ENCODE peak calls at places on chromosomes 6 and 20, in five cellular contexts. One of them, this sample, is unnamed. For H3K4me1, the result is how much of the 10 kb centered on the place peaks cover.

GRCh38 chr6:99011151-99011550 is 63.4 kb upstream of the FBXL4 start:
- DNase-seq in tibial nerve: no peak
- DNase-seq in mucosa of descending colon: no peak
- DNase-seq in SJCRH30: no peak
- DNase-seq in lower lobe of right lung: no peak
- DNase-seq in this sample: no peak

GRCh38 chr20:37295001-37295400 is 5.5 kb downstream of the MANBAL start:
- DNase-seq in lower lobe of right lung: no peak
- DNase-seq in SJCRH30: no peak
- DNase-seq in mucosa of descending colon: no peak
- DNase-seq in tibial nerve: no peak
- DNase-seq in this sample: no peak

GRCh38 chr6:15960740-15961629 is 167.9 kb upstream of the MYLIP start:
- DNase-seq in lower lobe of right lung: no peak
- DNase-seq in tibial nerve: no peak
- DNase-seq in SJCRH30: no peak
- DNase-seq in mucosa of descending colon: no peak
- DNase-seq in this sample: peak

GRCh38 chr6:56246941-56247653 is at the start of gene COL21A1:
- DNase-seq in SJCRH30: no peak
- DNase-seq in mucosa of descending colon: peak
- DNase-seq in lower lobe of right lung: peak
- DNase-seq in tibial nerve: peak
- DNase-seq in this sample: peak

GRCh38 chr6:39558079-39558478 is 167.1 kb downstream of the KIF6 start:
- DNase-seq in lower lobe of right lung: no peak
- DNase-seq in SJCRH30: no peak
- DNase-seq in mucosa of descending colon: no peak
- DNase-seq in tibial nerve: no peak
- DNase-seq in this sample: no peak

GRCh38 chr20:57619053-57619831 is 984 bp downstream of the ZBP1 start:
- DNase-seq in tibial nerve: no peak
- DNase-seq in mucosa of descending colon: no peak
- DNase-seq in SJCRH30: peak
- DNase-seq in lower lobe of right lung: peak
- DNase-seq in this sample: no peak

GRCh38 chr6:133062702-133063319 is 178.3 kb upstream of the EYA4 start:
- DNase-seq in SJCRH30: peak
- DNase-seq in tibial nerve: no peak
- DNase-seq in mucosa of descending colon: no peak
- DNase-seq in lower lobe of right lung: no peak
- DNase-seq in this sample: no peak

GRCh38 chr20:41373851-41374567 is 7.4 kb upstream of the EMILIN3 start:
- DNase-seq in lower lobe of right lung: no peak
- DNase-seq in tibial nerve: no peak
- DNase-seq in mucosa of descending colon: no peak
- DNase-seq in SJCRH30: no peak
- DNase-seq in this sample: no peak

GRCh38 chr6:125570546-125570945 is 178.9 kb upstream of the HEY2 start:
- DNase-seq in mucosa of descending colon: no peak
- DNase-seq in tibial nerve: no peak
- DNase-seq in SJCRH30: no peak
- DNase-seq in lower lobe of right lung: no peak
- DNase-seq in this sample: no peak

GRCh38 chr6:150690681-150691080 is 91.0 kb downstream of the PLEKHG1 start:
- DNase-seq in lower lobe of right lung: no peak
- DNase-seq in tibial nerve: no peak
- DNase-seq in mucosa of descending colon: no peak
- DNase-seq in SJCRH30: no peak
- DNase-seq in this sample: no peak

GRCh38 chr20:52190437-52191131 is 995 bp downstream of the ZFP64 start:
- DNase-seq in lower lobe of right lung: no peak
- DNase-seq in mucosa of descending colon: peak
- DNase-seq in tibial nerve: no peak
- DNase-seq in SJCRH30: peak
- DNase-seq in this sample: no peak

GRCh38 chr6:170402318-170403040 is 95.9 kb downstream of the FAM120B start:
- DNase-seq in SJCRH30: no peak
- DNase-seq in tibial nerve: no peak
- DNase-seq in mucosa of descending colon: no peak
- DNase-seq in lower lobe of right lung: no peak
- DNase-seq in this sample: no peak

GRCh38 chr6:28606424-28607391 is 81.0 kb downstream of the GPX5 start:
- DNase-seq in tibial nerve: no peak
- DNase-seq in SJCRH30: peak
- DNase-seq in mucosa of descending colon: no peak
- DNase-seq in lower lobe of right lung: no peak
- DNase-seq in this sample: no peak

GRCh38 chr6:10791673-10792072 is 44.1 kb downstream of the TMEM14B start:
- DNase-seq in mucosa of descending colon: no peak
- DNase-seq in tibial nerve: no peak
- DNase-seq in SJCRH30: no peak
- DNase-seq in lower lobe of right lung: no peak
- DNase-seq in this sample: no peak

GRCh38 chr6:10792101-10792500 is 44.5 kb downstream of the TMEM14B start:
- DNase-seq in SJCRH30: no peak
- DNase-seq in lower lobe of right lung: no peak
- DNase-seq in mucosa of descending colon: no peak
- DNase-seq in tibial nerve: no peak
- DNase-seq in this sample: no peak

GRCh38 chr6:10793695-10794094 is 44.6 kb downstream of the MAK start:
- DNase-seq in tibial nerve: no peak
- DNase-seq in SJCRH30: no peak
- DNase-seq in mucosa of descending colon: no peak
- DNase-seq in lower lobe of right lung: no peak
- DNase-seq in this sample: no peak

GRCh38 chr6:10793035-10793434 is 45.3 kb downstream of the MAK start:
- DNase-seq in lower lobe of right lung: no peak
- DNase-seq in mucosa of descending colon: no peak
- DNase-seq in tibial nerve: no peak
- DNase-seq in SJCRH30: no peak
- DNase-seq in this sample: no peak

GRCh38 chr6:10794239-10794638 is 44.1 kb downstream of the MAK start:
- DNase-seq in lower lobe of right lung: no peak
- DNase-seq in mucosa of descending colon: no peak
- DNase-seq in SJCRH30: no peak
- DNase-seq in tibial nerve: no peak
- DNase-seq in this sample: no peak
- H3K4me3 ChIP-seq in lower lobe of right lung: no peak
- H3K4me3 ChIP-seq in mucosa of descending colon: no peak
- H3K4me3 ChIP-seq in SJCRH30: no peak
- H3K4me3 ChIP-seq in tibial nerve: no peak
- H3K4me3 ChIP-seq in this sample: no peak

GRCh38 chr6:156918647-156919046 is 141.5 kb downstream of the ARID1B start:
- DNase-seq in tibial nerve: no peak
- DNase-seq in lower lobe of right lung: no peak
- DNase-seq in SJCRH30: no peak
- DNase-seq in mucosa of descending colon: no peak
- DNase-seq in this sample: no peak

GRCh38 chr6:156916108-156916801 is 139.1 kb downstream of the ARID1B start:
- DNase-seq in lower lobe of right lung: no peak
- DNase-seq in SJCRH30: no peak
- DNase-seq in mucosa of descending colon: no peak
- DNase-seq in tibial nerve: no peak
- DNase-seq in this sample: no peak

GRCh38 chr6:156919370-156919769 is 142.2 kb downstream of the ARID1B start:
- DNase-seq in SJCRH30: peak
- DNase-seq in tibial nerve: no peak
- DNase-seq in lower lobe of right lung: no peak
- DNase-seq in mucosa of descending colon: no peak
- DNase-seq in this sample: no peak

GRCh38 chr6:156919819-156920379 is 142.7 kb downstream of the ARID1B start:
- DNase-seq in tibial nerve: no peak
- DNase-seq in mucosa of descending colon: no peak
- DNase-seq in lower lobe of right lung: no peak
- DNase-seq in SJCRH30: peak
- DNase-seq in this sample: no peak

GRCh38 chr6:156917213-156917612 is 140.0 kb downstream of the ARID1B start:
- DNase-seq in mucosa of descending colon: no peak
- DNase-seq in lower lobe of right lung: no peak
- DNase-seq in tibial nerve: no peak
- DNase-seq in SJCRH30: no peak
- DNase-seq in this sample: no peak
- H3K4me1 ChIP-seq in mucosa of descending colon: under half
- H3K4me1 ChIP-seq in lower lobe of right lung: under half
- H3K4me1 ChIP-seq in tibial nerve: under half
- H3K4me1 ChIP-seq in SJCRH30: under half
- H3K4me1 ChIP-seq in this sample: under half

DNA sequence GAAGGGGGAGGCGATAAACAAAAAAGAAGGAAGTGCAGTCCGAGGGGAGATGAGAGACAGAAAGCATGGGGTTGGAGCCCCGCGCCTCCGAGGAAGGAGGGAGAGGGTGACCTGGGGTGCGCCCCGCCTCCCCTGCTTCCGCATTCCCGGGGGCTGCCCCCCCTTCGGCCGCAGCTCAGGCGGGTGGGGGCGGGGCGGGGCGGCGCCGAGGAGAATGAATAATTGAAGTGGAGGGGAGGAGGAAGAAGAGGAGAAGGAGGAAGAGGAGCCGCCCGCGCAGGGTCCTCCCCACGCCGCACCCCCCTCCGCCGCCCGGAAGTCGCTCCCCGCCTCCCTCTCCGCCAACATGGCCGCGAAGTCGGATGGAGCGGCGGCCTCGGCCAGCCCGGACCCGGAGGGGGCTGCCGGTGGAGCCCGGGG is at the start of gene XKR7:
- DNase-seq in lower lobe of right lung: peak
- DNase-seq in tibial nerve: no peak
- DNase-seq in mucosa of descending colon: no peak
- DNase-seq in SJCRH30: no peak
- DNase-seq in this sample: no peak
- H3K4me3 ChIP-seq in lower lobe of right lung: peak
- H3K4me3 ChIP-seq in tibial nerve: no peak
- H3K4me3 ChIP-seq in mucosa of descending colon: no peak
- H3K4me3 ChIP-seq in SJCRH30: no peak
- H3K4me3 ChIP-seq in this sample: peak

GRCh38 chr6:159041181-159041580 is 3.6 kb downstream of the TAGAP start:
- DNase-seq in lower lobe of right lung: no peak
- DNase-seq in tibial nerve: no peak
- DNase-seq in mucosa of descending colon: no peak
- DNase-seq in SJCRH30: no peak
- DNase-seq in this sample: no peak
- H3K4me1 ChIP-seq in lower lobe of right lung: half or more
- H3K4me1 ChIP-seq in tibial nerve: under half
- H3K4me1 ChIP-seq in mucosa of descending colon: under half
- H3K4me1 ChIP-seq in SJCRH30: under half
- H3K4me1 ChIP-seq in this sample: under half